ENCODE peak calls at places on chromosome 7, in six cellular contexts. W is left kidney; F is transverse colon; G is activated CD4-positive, CD25-positive, alpha-beta regulatory T cell; A is T-helper 1 cell; E is heart left ventricle. Z is an unnamed sample.

GRCh38 chr7:130669051-130669700 is 628 bp upstream of the COPG2 start:
- DNase-seq in W (no peak), F (no peak), G (no peak), A (no peak), E (no peak), Z (no peak)

GRCh38 chr7:96700516-96700915 is 9.1 kb downstream of the SEM1 start:
- DNase-seq in W (no peak), F (no peak), G (no peak), A (no peak), E (no peak), Z (no peak)

GRCh38 chr7:35605760-35606159 is 89.2 kb downstream of the HERPUD2 start:
- DNase-seq in W (no peak), F (no peak), G (no peak), A (no peak), E (no peak), Z (no peak)

GRCh38 chr7:5177060-5177459 is 13.0 kb upstream of the WIPI2 start:
- DNase-seq in W (no peak), F (peak), G (no peak), A (no peak), E (peak), Z (peak)

GRCh38 chr7:1244701-1245526 is 12.2 kb downstream of the UNCX start:
- DNase-seq in W (peak), F (no peak), G (no peak), A (no peak), E (no peak), Z (no peak)

GRCh38 chr7:135407884-135408283 is 102.0 kb downstream of the CNOT4 start:
- DNase-seq in W (no peak), F (no peak), G (no peak), A (no peak), E (no peak), Z (no peak)

GRCh38 chr7:111647881-111648280 is 85.6 kb upstream of the IMMP2L start:
- DNase-seq in W (no peak), F (no peak), G (no peak), A (no peak), E (no peak), Z (no peak)

GRCh38 chr7:95915731-95916130 is 143.4 kb downstream of the DYNC1I1 start:
- DNase-seq in W (no peak), F (no peak), G (no peak), A (no peak), E (no peak), Z (no peak)

GRCh38 chr7:5681423-5681822 is 100.0 kb downstream of the RNF216 start:
- DNase-seq in W (no peak), F (no peak), G (no peak), A (no peak), E (no peak), Z (no peak)

GRCh38 chr7:41003031-41003925 is 699.6 kb downstream of the INHBA start:
- DNase-seq in W (peak), F (peak), G (no peak), A (no peak), E (no peak), Z (no peak)